ENCODE peak calls at places on chromosomes 16 and 17, in seven cellular contexts. V is fibroblast of the conjunctiva; B is NCI-H1417; F is activated naive CD4-positive, alpha-beta T cell treated with Interleukin-2 at 50 U/mL for 16 hours; G is stimulated activated CD4-positive, alpha-beta T cell treated with anti-CD3 and anti-CD28 coated beads, Interleukin-4, amount 100 ng/mL, for 48 hours; D is SW 1271; I is cardiac muscle cell. T is an unnamed sample.

GRCh38 chr17:71966055-71966454 is 154.8 kb upstream of the SOX9 start:
- DNase-seq in V (no peak), B (no peak), F (no peak), G (no peak), D (no peak), I (no peak), T (no peak)

GRCh38 chr17:1435326-1435725 is 20.7 kb downstream of the CRK start:
- DNase-seq in V (no peak), B (no peak), F (no peak), G (no peak), D (no peak), I (no peak), T (no peak)

GRCh38 chr17:63696381-63696961 is 3.5 kb downstream of the LIMD2 start:
- DNase-seq in V (peak; percentile 20), B (no peak), F (peak; percentile 27), G (no peak), D (peak; percentile 40), I (peak; percentile 53), T (peak; percentile 12)

GRCh38 chr16:68367440-68367839 is 56.6 kb downstream of the PRMT7 start:
- DNase-seq in V (no peak), B (no peak), F (no peak), G (no peak), D (no peak), I (no peak), T (no peak)

GRCh38 chr17:1398900-1399299 is 1.1 kb downstream of the YWHAE start:
- DNase-seq in V (no peak), B (no peak), F (peak; percentile 30), G (no peak), D (no peak), I (peak; percentile 25), T (no peak)

GRCh38 chr17:79951361-79952264 is 84.1 kb downstream of the TBC1D16 start:
- DNase-seq in V (no peak), B (peak; percentile 38), F (no peak), G (no peak), D (no peak), I (peak; percentile 66), T (no peak)

GRCh38 chr17:49035470-49036269 is 38.5 kb downstream of the IGF2BP1 start:
- DNase-seq in V (no peak), B (no peak), F (peak; percentile 37), G (peak; percentile 17), D (no peak), I (peak; percentile 70), T (no peak)

GRCh38 chr16:85141491-85142128 is 29.3 kb upstream of the CIBAR2 start:
- DNase-seq in V (no peak), B (no peak), F (no peak), G (no peak), D (no peak), I (no peak), T (no peak)

GRCh38 chr17:19508327-19508867 is 25.3 kb upstream of the SLC47A1 start:
- DNase-seq in V (no peak), B (no peak), F (peak; percentile 50), G (peak; percentile 16), D (no peak), I (no peak), T (peak; percentile 29)

GRCh38 chr17:69088643-69089200 is 28.0 kb upstream of the ABCA9 start:
- DNase-seq in V (no peak), B (no peak), F (no peak), G (no peak), D (no peak), I (no peak), T (no peak)

T was measured in T follicular helper cell.